ENCODE peak calls at places on chromosomes 16 and 17, in six cellular contexts. S, Z, A, M, V and P are unnamed samples.

GRCh38 chr17:5467416-5467815 is 1.4 kb downstream of the DHX33 start:
- DNase-seq in S (no peak), Z (no peak), A (no peak), M (no peak), V (no peak), P (no peak)

GRCh38 chr16:64964126-64964540 is 157.7 kb downstream of the CDH11 start:
- DNase-seq in S (no peak), Z (no peak), A (no peak), M (no peak), V (no peak), P (no peak)

GRCh38 chr17:77875881-77876509 is 82.5 kb upstream of the TNRC6C start:
- DNase-seq in S (no peak), Z (no peak), A (no peak), M (no peak), V (no peak), P (no peak)

GRCh38 chr17:77716289-77716929 is 242.1 kb upstream of the TNRC6C start:
- DNase-seq in S (no peak), Z (no peak), A (no peak), M (no peak), V (no peak), P (no peak)

GRCh38 chr17:38921756-38922411 is 3.5 kb upstream of the LASP1NB start:
- DNase-seq in S (peak), Z (no peak), A (no peak), M (no peak), V (no peak), P (no peak)

GRCh38 chr16:6949240-6949639 is 383.4 kb upstream of the RBFOX1 start:
- DNase-seq in S (no peak), Z (no peak), A (no peak), M (no peak), V (no peak), P (no peak)

GRCh38 chr17:30421592-30421991 is 42.9 kb downstream of the CPD start:
- DNase-seq in S (no peak), Z (no peak), A (no peak), M (no peak), V (no peak), P (no peak)

GRCh38 chr16:63702981-63703590 is 1418.8 kb downstream of the CDH11 start:
- DNase-seq in S (no peak), Z (no peak), A (no peak), M (no peak), V (no peak), P (no peak)

GRCh38 chr17:41750866-41751265 is 16.4 kb upstream of the HAP1 start:
- DNase-seq in S (no peak), Z (no peak), A (no peak), M (no peak), V (no peak), P (no peak)